ENCODE peak calls at places on chromosomes 2 and 18, in seven cellular contexts. One of them, this sample, is unnamed.

GRCh38 chr2:71240794-71241193 is 13.9 kb upstream of the PAIP2B start:
- DNase-seq in cardiac fibroblast: no peak
- DNase-seq in GM19239: no peak
- DNase-seq in CD8-positive, alpha-beta memory T cell: no peak
- DNase-seq in skeletal muscle cell: no peak
- DNase-seq in epithelial cell of proximal tubule: no peak
- DNase-seq in RKO: no peak
- DNase-seq in this sample: no peak

GRCh38 chr2:14358774-14359173 is 273.7 kb upstream of the LRATD1 start:
- DNase-seq in epithelial cell of proximal tubule: no peak
- DNase-seq in RKO: no peak
- DNase-seq in cardiac fibroblast: no peak
- DNase-seq in CD8-positive, alpha-beta memory T cell: no peak
- DNase-seq in GM19239: no peak
- DNase-seq in skeletal muscle cell: no peak
- DNase-seq in this sample: no peak

GRCh38 chr2:234949762-234950434 is 1.9 kb upstream of the SH3BP4 start:
- DNase-seq in RKO: no peak
- DNase-seq in skeletal muscle cell: peak
- DNase-seq in cardiac fibroblast: peak
- DNase-seq in GM19239: no peak
- DNase-seq in CD8-positive, alpha-beta memory T cell: no peak
- DNase-seq in epithelial cell of proximal tubule: peak
- DNase-seq in this sample: peak

GRCh38 chr2:237859533-237860272 is at the start of gene RAMP1:
- DNase-seq in CD8-positive, alpha-beta memory T cell: no peak
- DNase-seq in RKO: peak
- DNase-seq in epithelial cell of proximal tubule: no peak
- DNase-seq in GM19239: no peak
- DNase-seq in skeletal muscle cell: no peak
- DNase-seq in cardiac fibroblast: peak
- DNase-seq in this sample: no peak

GRCh38 chr2:230614913-230615332 is 97.7 kb upstream of the CAB39 start:
- DNase-seq in GM19239: peak
- DNase-seq in cardiac fibroblast: no peak
- DNase-seq in skeletal muscle cell: no peak
- DNase-seq in CD8-positive, alpha-beta memory T cell: no peak
- DNase-seq in RKO: no peak
- DNase-seq in epithelial cell of proximal tubule: no peak
- DNase-seq in this sample: no peak

GRCh38 chr2:205629021-205629817 is 53.1 kb upstream of the NRP2 start:
- DNase-seq in cardiac fibroblast: no peak
- DNase-seq in epithelial cell of proximal tubule: no peak
- DNase-seq in skeletal muscle cell: no peak
- DNase-seq in CD8-positive, alpha-beta memory T cell: no peak
- DNase-seq in GM19239: no peak
- DNase-seq in RKO: no peak
- DNase-seq in this sample: no peak

GRCh38 chr18:53935803-53936202 is 288.7 kb downstream of the MBD2 start:
- DNase-seq in CD8-positive, alpha-beta memory T cell: no peak
- DNase-seq in GM19239: no peak
- DNase-seq in epithelial cell of proximal tubule: no peak
- DNase-seq in skeletal muscle cell: no peak
- DNase-seq in cardiac fibroblast: no peak
- DNase-seq in RKO: no peak
- DNase-seq in this sample: no peak

GRCh38 chr2:85548608-85548900 is 9.6 kb downstream of the MAT2A start:
- DNase-seq in skeletal muscle cell: no peak
- DNase-seq in RKO: no peak
- DNase-seq in epithelial cell of proximal tubule: no peak
- DNase-seq in CD8-positive, alpha-beta memory T cell: no peak
- DNase-seq in cardiac fibroblast: peak
- DNase-seq in GM19239: no peak
- DNase-seq in this sample: no peak

GRCh38 chr2:224347181-224348051 is 54.5 kb downstream of the FAM124B start:
- DNase-seq in GM19239: no peak
- DNase-seq in cardiac fibroblast: no peak
- DNase-seq in epithelial cell of proximal tubule: no peak
- DNase-seq in skeletal muscle cell: no peak
- DNase-seq in RKO: no peak
- DNase-seq in CD8-positive, alpha-beta memory T cell: no peak
- DNase-seq in this sample: no peak

GRCh38 chr2:184734338-184734737 is 136.0 kb downstream of the ZNF804A start:
- DNase-seq in RKO: no peak
- DNase-seq in epithelial cell of proximal tubule: no peak
- DNase-seq in GM19239: no peak
- DNase-seq in CD8-positive, alpha-beta memory T cell: no peak
- DNase-seq in skeletal muscle cell: no peak
- DNase-seq in cardiac fibroblast: no peak
- DNase-seq in this sample: no peak

GRCh38 chr2:29033172-29033571 is 41.2 kb downstream of the PCARE start:
- DNase-seq in GM19239: no peak
- DNase-seq in skeletal muscle cell: no peak
- DNase-seq in epithelial cell of proximal tubule: peak
- DNase-seq in CD8-positive, alpha-beta memory T cell: no peak
- DNase-seq in cardiac fibroblast: peak
- DNase-seq in RKO: no peak
- DNase-seq in this sample: no peak